ENCODE peak calls at places on chromosomes 4 and X, in seven cellular contexts. One of them, this sample, is unnamed.

GRCh38 chr4:117983541-117984451 is 50.5 kb upstream of the NDST3 start:
- DNase-seq in NCI-H146: no peak
- DNase-seq in activated T-helper 9 cell treated with anti-CD3 and anti-CD28 coated beads, Interleukin-2, amount 50 U/mL, for 16 hours: no peak
- DNase-seq in activated CD4-positive, alpha-beta T cell treated with anti-CD3 and anti-CD28 coated beads for 48 hours: no peak
- DNase-seq in SW480: peak
- DNase-seq in HS-27A: no peak
- DNase-seq in stimulated activated CD8-positive, alpha-beta memory T cell treated with anti-CD3 and anti-CD28 coated beads, Interleukin-7, amount 100 ng/mL, for 4 hours: no peak
- DNase-seq in this sample: peak

GRCh38 chrX:21812628-21813027 is 26.8 kb upstream of the MBTPS2 start:
- DNase-seq in NCI-H146: no peak
- DNase-seq in activated CD4-positive, alpha-beta T cell treated with anti-CD3 and anti-CD28 coated beads for 48 hours: no peak
- DNase-seq in activated T-helper 9 cell treated with anti-CD3 and anti-CD28 coated beads, Interleukin-2, amount 50 U/mL, for 16 hours: no peak
- DNase-seq in HS-27A: no peak
- DNase-seq in stimulated activated CD8-positive, alpha-beta memory T cell treated with anti-CD3 and anti-CD28 coated beads, Interleukin-7, amount 100 ng/mL, for 4 hours: no peak
- DNase-seq in SW480: no peak
- DNase-seq in this sample: no peak

GRCh38 chr4:146522862-146523205 is 1.1 kb upstream of the SLC10A7 start:
- DNase-seq in HS-27A: no peak
- DNase-seq in stimulated activated CD8-positive, alpha-beta memory T cell treated with anti-CD3 and anti-CD28 coated beads, Interleukin-7, amount 100 ng/mL, for 4 hours: no peak
- DNase-seq in NCI-H146: no peak
- DNase-seq in activated T-helper 9 cell treated with anti-CD3 and anti-CD28 coated beads, Interleukin-2, amount 50 U/mL, for 16 hours: no peak
- DNase-seq in SW480: peak
- DNase-seq in activated CD4-positive, alpha-beta T cell treated with anti-CD3 and anti-CD28 coated beads for 48 hours: no peak
- DNase-seq in this sample: peak

GRCh38 chrX:109392895-109393294 is 89.0 kb downstream of the GUCY2F start:
- DNase-seq in stimulated activated CD8-positive, alpha-beta memory T cell treated with anti-CD3 and anti-CD28 coated beads, Interleukin-7, amount 100 ng/mL, for 4 hours: no peak
- DNase-seq in SW480: no peak
- DNase-seq in activated T-helper 9 cell treated with anti-CD3 and anti-CD28 coated beads, Interleukin-2, amount 50 U/mL, for 16 hours: no peak
- DNase-seq in activated CD4-positive, alpha-beta T cell treated with anti-CD3 and anti-CD28 coated beads for 48 hours: no peak
- DNase-seq in NCI-H146: no peak
- DNase-seq in HS-27A: no peak
- DNase-seq in this sample: no peak

GRCh38 chrX:101062171-101062570 is 10.3 kb upstream of the TRMT2B start:
- DNase-seq in SW480: no peak
- DNase-seq in activated T-helper 9 cell treated with anti-CD3 and anti-CD28 coated beads, Interleukin-2, amount 50 U/mL, for 16 hours: no peak
- DNase-seq in activated CD4-positive, alpha-beta T cell treated with anti-CD3 and anti-CD28 coated beads for 48 hours: no peak
- DNase-seq in HS-27A: no peak
- DNase-seq in stimulated activated CD8-positive, alpha-beta memory T cell treated with anti-CD3 and anti-CD28 coated beads, Interleukin-7, amount 100 ng/mL, for 4 hours: no peak
- DNase-seq in NCI-H146: no peak
- DNase-seq in this sample: no peak

GRCh38 chr4:188941524-188942109 is 802.4 kb downstream of the TRIML1 start:
- DNase-seq in activated T-helper 9 cell treated with anti-CD3 and anti-CD28 coated beads, Interleukin-2, amount 50 U/mL, for 16 hours: no peak
- DNase-seq in stimulated activated CD8-positive, alpha-beta memory T cell treated with anti-CD3 and anti-CD28 coated beads, Interleukin-7, amount 100 ng/mL, for 4 hours: no peak
- DNase-seq in activated CD4-positive, alpha-beta T cell treated with anti-CD3 and anti-CD28 coated beads for 48 hours: no peak
- DNase-seq in HS-27A: no peak
- DNase-seq in NCI-H146: no peak
- DNase-seq in SW480: peak
- DNase-seq in this sample: peak

GRCh38 chrX:31483336-31483735 is 411.5 kb upstream of the FTHL17 start:
- DNase-seq in SW480: no peak
- DNase-seq in activated T-helper 9 cell treated with anti-CD3 and anti-CD28 coated beads, Interleukin-2, amount 50 U/mL, for 16 hours: no peak
- DNase-seq in activated CD4-positive, alpha-beta T cell treated with anti-CD3 and anti-CD28 coated beads for 48 hours: no peak
- DNase-seq in NCI-H146: no peak
- DNase-seq in stimulated activated CD8-positive, alpha-beta memory T cell treated with anti-CD3 and anti-CD28 coated beads, Interleukin-7, amount 100 ng/mL, for 4 hours: no peak
- DNase-seq in HS-27A: no peak
- DNase-seq in this sample: peak

GRCh38 chr4:41991916-41992767 is 1.8 kb downstream of the SLC30A9 start:
- DNase-seq in NCI-H146: no peak
- DNase-seq in HS-27A: no peak
- DNase-seq in SW480: peak
- DNase-seq in stimulated activated CD8-positive, alpha-beta memory T cell treated with anti-CD3 and anti-CD28 coated beads, Interleukin-7, amount 100 ng/mL, for 4 hours: no peak
- DNase-seq in activated CD4-positive, alpha-beta T cell treated with anti-CD3 and anti-CD28 coated beads for 48 hours: no peak
- DNase-seq in activated T-helper 9 cell treated with anti-CD3 and anti-CD28 coated beads, Interleukin-2, amount 50 U/mL, for 16 hours: no peak
- DNase-seq in this sample: peak

GRCh38 chr4:29304595-29304994 is 1415.6 kb upstream of the PCDH7 start:
- DNase-seq in activated T-helper 9 cell treated with anti-CD3 and anti-CD28 coated beads, Interleukin-2, amount 50 U/mL, for 16 hours: no peak
- DNase-seq in SW480: peak
- DNase-seq in NCI-H146: no peak
- DNase-seq in activated CD4-positive, alpha-beta T cell treated with anti-CD3 and anti-CD28 coated beads for 48 hours: no peak
- DNase-seq in HS-27A: no peak
- DNase-seq in stimulated activated CD8-positive, alpha-beta memory T cell treated with anti-CD3 and anti-CD28 coated beads, Interleukin-7, amount 100 ng/mL, for 4 hours: no peak
- DNase-seq in this sample: no peak

GRCh38 chrX:39813631-39814246 is 284.0 kb downstream of the BCOR start:
- DNase-seq in stimulated activated CD8-positive, alpha-beta memory T cell treated with anti-CD3 and anti-CD28 coated beads, Interleukin-7, amount 100 ng/mL, for 4 hours: no peak
- DNase-seq in SW480: no peak
- DNase-seq in activated T-helper 9 cell treated with anti-CD3 and anti-CD28 coated beads, Interleukin-2, amount 50 U/mL, for 16 hours: no peak
- DNase-seq in activated CD4-positive, alpha-beta T cell treated with anti-CD3 and anti-CD28 coated beads for 48 hours: no peak
- DNase-seq in NCI-H146: peak
- DNase-seq in HS-27A: no peak
- DNase-seq in this sample: peak

GRCh38 chr4:40525811-40526598 is 103.7 kb downstream of the RBM47 start:
- DNase-seq in HS-27A: no peak
- DNase-seq in stimulated activated CD8-positive, alpha-beta memory T cell treated with anti-CD3 and anti-CD28 coated beads, Interleukin-7, amount 100 ng/mL, for 4 hours: no peak
- DNase-seq in SW480: no peak
- DNase-seq in activated T-helper 9 cell treated with anti-CD3 and anti-CD28 coated beads, Interleukin-2, amount 50 U/mL, for 16 hours: no peak
- DNase-seq in NCI-H146: no peak
- DNase-seq in activated CD4-positive, alpha-beta T cell treated with anti-CD3 and anti-CD28 coated beads for 48 hours: no peak
- DNase-seq in this sample: peak

GRCh38 chr4:1842993-1843448 is 12.9 kb downstream of the LETM1 start:
- DNase-seq in stimulated activated CD8-positive, alpha-beta memory T cell treated with anti-CD3 and anti-CD28 coated beads, Interleukin-7, amount 100 ng/mL, for 4 hours: no peak
- DNase-seq in activated CD4-positive, alpha-beta T cell treated with anti-CD3 and anti-CD28 coated beads for 48 hours: no peak
- DNase-seq in SW480: no peak
- DNase-seq in activated T-helper 9 cell treated with anti-CD3 and anti-CD28 coated beads, Interleukin-2, amount 50 U/mL, for 16 hours: no peak
- DNase-seq in HS-27A: peak
- DNase-seq in NCI-H146: no peak
- DNase-seq in this sample: no peak

GRCh38 chr4:10704050-10704810 is 19.7 kb upstream of the CLNK start:
- DNase-seq in HS-27A: no peak
- DNase-seq in SW480: no peak
- DNase-seq in NCI-H146: no peak
- DNase-seq in stimulated activated CD8-positive, alpha-beta memory T cell treated with anti-CD3 and anti-CD28 coated beads, Interleukin-7, amount 100 ng/mL, for 4 hours: no peak
- DNase-seq in activated T-helper 9 cell treated with anti-CD3 and anti-CD28 coated beads, Interleukin-2, amount 50 U/mL, for 16 hours: no peak
- DNase-seq in activated CD4-positive, alpha-beta T cell treated with anti-CD3 and anti-CD28 coated beads for 48 hours: no peak
- DNase-seq in this sample: no peak

GRCh38 chrX:41373989-41374606 is 40.1 kb downstream of the DDX3X start:
- DNase-seq in SW480: no peak
- DNase-seq in stimulated activated CD8-positive, alpha-beta memory T cell treated with anti-CD3 and anti-CD28 coated beads, Interleukin-7, amount 100 ng/mL, for 4 hours: no peak
- DNase-seq in HS-27A: no peak
- DNase-seq in activated CD4-positive, alpha-beta T cell treated with anti-CD3 and anti-CD28 coated beads for 48 hours: no peak
- DNase-seq in activated T-helper 9 cell treated with anti-CD3 and anti-CD28 coated beads, Interleukin-2, amount 50 U/mL, for 16 hours: no peak
- DNase-seq in NCI-H146: no peak
- DNase-seq in this sample: no peak

GRCh38 chrX:131792789-131793462 is 230.2 kb upstream of the STK26 start:
- DNase-seq in stimulated activated CD8-positive, alpha-beta memory T cell treated with anti-CD3 and anti-CD28 coated beads, Interleukin-7, amount 100 ng/mL, for 4 hours: no peak
- DNase-seq in HS-27A: no peak
- DNase-seq in activated T-helper 9 cell treated with anti-CD3 and anti-CD28 coated beads, Interleukin-2, amount 50 U/mL, for 16 hours: peak
- DNase-seq in SW480: no peak
- DNase-seq in NCI-H146: no peak
- DNase-seq in activated CD4-positive, alpha-beta T cell treated with anti-CD3 and anti-CD28 coated beads for 48 hours: no peak
- DNase-seq in this sample: peak

GRCh38 chrX:66013195-66013816 is 26.6 kb downstream of the VSIG4 start:
- DNase-seq in SW480: no peak
- DNase-seq in activated CD4-positive, alpha-beta T cell treated with anti-CD3 and anti-CD28 coated beads for 48 hours: no peak
- DNase-seq in activated T-helper 9 cell treated with anti-CD3 and anti-CD28 coated beads, Interleukin-2, amount 50 U/mL, for 16 hours: no peak
- DNase-seq in stimulated activated CD8-positive, alpha-beta memory T cell treated with anti-CD3 and anti-CD28 coated beads, Interleukin-7, amount 100 ng/mL, for 4 hours: no peak
- DNase-seq in NCI-H146: no peak
- DNase-seq in HS-27A: no peak
- DNase-seq in this sample: no peak

GRCh38 chr4:140533951-140534480 is 10.0 kb downstream of the ELMOD2 start:
- DNase-seq in HS-27A: no peak
- DNase-seq in stimulated activated CD8-positive, alpha-beta memory T cell treated with anti-CD3 and anti-CD28 coated beads, Interleukin-7, amount 100 ng/mL, for 4 hours: no peak
- DNase-seq in SW480: no peak
- DNase-seq in activated T-helper 9 cell treated with anti-CD3 and anti-CD28 coated beads, Interleukin-2, amount 50 U/mL, for 16 hours: no peak
- DNase-seq in activated CD4-positive, alpha-beta T cell treated with anti-CD3 and anti-CD28 coated beads for 48 hours: no peak
- DNase-seq in NCI-H146: no peak
- DNase-seq in this sample: no peak

GRCh38 chr4:37388672-37389368 is 144.3 kb downstream of the NWD2 start:
- DNase-seq in stimulated activated CD8-positive, alpha-beta memory T cell treated with anti-CD3 and anti-CD28 coated beads, Interleukin-7, amount 100 ng/mL, for 4 hours: no peak
- DNase-seq in activated T-helper 9 cell treated with anti-CD3 and anti-CD28 coated beads, Interleukin-2, amount 50 U/mL, for 16 hours: no peak
- DNase-seq in HS-27A: no peak
- DNase-seq in activated CD4-positive, alpha-beta T cell treated with anti-CD3 and anti-CD28 coated beads for 48 hours: no peak
- DNase-seq in SW480: no peak
- DNase-seq in NCI-H146: no peak
- DNase-seq in this sample: no peak

This sample was measured in mammary epithelial cell.